ENCODE peak calls at places on chromosomes 11 and 22, in seven cellular contexts. One of them, this sample, is unnamed.

GRCh38 chr22:18119409-18120110 is 9.0 kb downstream of the TUBA8 start:
- DNase-seq in stimulated activated CD4-positive, alpha-beta T cell treated with anti-CD3 and anti-CD28 coated beads, TNF-alpha, amount 100 ng/mL, for 1 hour: no peak
- DNase-seq in NCI-H460: no peak
- DNase-seq in neural progenitor cell: no peak
- DNase-seq in activated effector memory CD4-positive, alpha-beta T cell treated with anti-CD3 and anti-CD28 coated beads, Interleukin-2, amount 50 U/mL, for 16 hours: no peak
- DNase-seq in AG09319: no peak
- DNase-seq in H54: no peak
- DNase-seq in this sample: no peak

GRCh38 chr11:134712228-134713145 is 300.4 kb upstream of the B3GAT1 start:
- DNase-seq in stimulated activated CD4-positive, alpha-beta T cell treated with anti-CD3 and anti-CD28 coated beads, TNF-alpha, amount 100 ng/mL, for 1 hour: no peak
- DNase-seq in NCI-H460: no peak
- DNase-seq in neural progenitor cell: no peak
- DNase-seq in activated effector memory CD4-positive, alpha-beta T cell treated with anti-CD3 and anti-CD28 coated beads, Interleukin-2, amount 50 U/mL, for 16 hours: no peak
- DNase-seq in AG09319: no peak
- DNase-seq in H54: no peak
- DNase-seq in this sample: no peak

GRCh38 chr11:20259506-20259905 is 99.2 kb upstream of the DBX1 start:
- DNase-seq in stimulated activated CD4-positive, alpha-beta T cell treated with anti-CD3 and anti-CD28 coated beads, TNF-alpha, amount 100 ng/mL, for 1 hour: no peak
- DNase-seq in NCI-H460: no peak
- DNase-seq in neural progenitor cell: no peak
- DNase-seq in activated effector memory CD4-positive, alpha-beta T cell treated with anti-CD3 and anti-CD28 coated beads, Interleukin-2, amount 50 U/mL, for 16 hours: no peak
- DNase-seq in AG09319: no peak
- DNase-seq in H54: no peak
- DNase-seq in this sample: no peak

GRCh38 chr11:34366522-34366921 is 8.7 kb upstream of the ABTB2 start:
- DNase-seq in stimulated activated CD4-positive, alpha-beta T cell treated with anti-CD3 and anti-CD28 coated beads, TNF-alpha, amount 100 ng/mL, for 1 hour: no peak
- DNase-seq in NCI-H460: peak
- DNase-seq in neural progenitor cell: no peak
- DNase-seq in activated effector memory CD4-positive, alpha-beta T cell treated with anti-CD3 and anti-CD28 coated beads, Interleukin-2, amount 50 U/mL, for 16 hours: no peak
- DNase-seq in AG09319: no peak
- DNase-seq in H54: no peak
- DNase-seq in this sample: no peak

GRCh38 chr11:12071574-12071973 is 38.8 kb upstream of the MICAL2 start:
- DNase-seq in stimulated activated CD4-positive, alpha-beta T cell treated with anti-CD3 and anti-CD28 coated beads, TNF-alpha, amount 100 ng/mL, for 1 hour: no peak
- DNase-seq in NCI-H460: no peak
- DNase-seq in neural progenitor cell: no peak
- DNase-seq in activated effector memory CD4-positive, alpha-beta T cell treated with anti-CD3 and anti-CD28 coated beads, Interleukin-2, amount 50 U/mL, for 16 hours: no peak
- DNase-seq in AG09319: no peak
- DNase-seq in H54: no peak
- DNase-seq in this sample: no peak

GRCh38 chr11:123072762-123073161 is 10.8 kb upstream of the HSPA8 start:
- DNase-seq in stimulated activated CD4-positive, alpha-beta T cell treated with anti-CD3 and anti-CD28 coated beads, TNF-alpha, amount 100 ng/mL, for 1 hour: no peak
- DNase-seq in NCI-H460: no peak
- DNase-seq in neural progenitor cell: no peak
- DNase-seq in activated effector memory CD4-positive, alpha-beta T cell treated with anti-CD3 and anti-CD28 coated beads, Interleukin-2, amount 50 U/mL, for 16 hours: no peak
- DNase-seq in AG09319: no peak
- DNase-seq in H54: no peak
- DNase-seq in this sample: no peak

GRCh38 chr22:37609240-37610152 is 862 bp downstream of the GGA1 start:
- DNase-seq in stimulated activated CD4-positive, alpha-beta T cell treated with anti-CD3 and anti-CD28 coated beads, TNF-alpha, amount 100 ng/mL, for 1 hour: no peak
- DNase-seq in NCI-H460: no peak
- DNase-seq in neural progenitor cell: no peak
- DNase-seq in activated effector memory CD4-positive, alpha-beta T cell treated with anti-CD3 and anti-CD28 coated beads, Interleukin-2, amount 50 U/mL, for 16 hours: no peak
- DNase-seq in AG09319: no peak
- DNase-seq in H54: no peak
- DNase-seq in this sample: no peak

GRCh38 chr11:19561011-19561410 is 151.6 kb upstream of the NAV2 start:
- DNase-seq in stimulated activated CD4-positive, alpha-beta T cell treated with anti-CD3 and anti-CD28 coated beads, TNF-alpha, amount 100 ng/mL, for 1 hour: no peak
- DNase-seq in NCI-H460: no peak
- DNase-seq in neural progenitor cell: no peak
- DNase-seq in activated effector memory CD4-positive, alpha-beta T cell treated with anti-CD3 and anti-CD28 coated beads, Interleukin-2, amount 50 U/mL, for 16 hours: no peak
- DNase-seq in AG09319: no peak
- DNase-seq in H54: no peak
- DNase-seq in this sample: no peak

GRCh38 chr11:78432956-78433355 is 15.3 kb upstream of the GAB2 start:
- DNase-seq in stimulated activated CD4-positive, alpha-beta T cell treated with anti-CD3 and anti-CD28 coated beads, TNF-alpha, amount 100 ng/mL, for 1 hour: no peak
- DNase-seq in NCI-H460: no peak
- DNase-seq in neural progenitor cell: no peak
- DNase-seq in activated effector memory CD4-positive, alpha-beta T cell treated with anti-CD3 and anti-CD28 coated beads, Interleukin-2, amount 50 U/mL, for 16 hours: no peak
- DNase-seq in AG09319: no peak
- DNase-seq in H54: no peak
- DNase-seq in this sample: no peak

GRCh38 chr22:20542055-20542454 is 34.6 kb downstream of the MED15 start:
- DNase-seq in stimulated activated CD4-positive, alpha-beta T cell treated with anti-CD3 and anti-CD28 coated beads, TNF-alpha, amount 100 ng/mL, for 1 hour: no peak
- DNase-seq in NCI-H460: no peak
- DNase-seq in neural progenitor cell: no peak
- DNase-seq in activated effector memory CD4-positive, alpha-beta T cell treated with anti-CD3 and anti-CD28 coated beads, Interleukin-2, amount 50 U/mL, for 16 hours: no peak
- DNase-seq in AG09319: no peak
- DNase-seq in H54: no peak
- DNase-seq in this sample: no peak

GRCh38 chr11:3216027-3216525 is 2.5 kb downstream of the MRGPRG start:
- DNase-seq in stimulated activated CD4-positive, alpha-beta T cell treated with anti-CD3 and anti-CD28 coated beads, TNF-alpha, amount 100 ng/mL, for 1 hour: no peak
- DNase-seq in NCI-H460: no peak
- DNase-seq in neural progenitor cell: no peak
- DNase-seq in activated effector memory CD4-positive, alpha-beta T cell treated with anti-CD3 and anti-CD28 coated beads, Interleukin-2, amount 50 U/mL, for 16 hours: no peak
- DNase-seq in AG09319: no peak
- DNase-seq in H54: no peak
- DNase-seq in this sample: peak